ENCODE peak calls at places on chromosomes 4 and X, in eight cellular contexts. S is brain microvascular endothelial cell; F is GM12878; K is CD8-positive, alpha-beta T cell; H is neural progenitor cell; X is choroid plexus epithelial cell; E is heart right ventricle; P is kidney. J is an unnamed sample.
A peak's percentile ranks its signal among the peaks of the same experiment; 100 is the strongest.

GRCh38 chr4:15756361-15756861 is 21.7 kb upstream of the CD38 start:
- DNase-seq in S (peak; percentile 81), F (peak; percentile 66), K (peak; percentile 44), H (no peak), X (peak; percentile 73), E (no peak), P (no peak), J (peak; percentile 34)

GRCh38 chrX:15998350-15998749 is 125.0 kb upstream of the GRPR start:
- DNase-seq in S (no peak), F (no peak), K (no peak), H (no peak), X (no peak), E (no peak), P (no peak), J (no peak)

GRCh38 chrX:25016361-25016671 is 551 bp upstream of the ARX start:
- DNase-seq in S (no peak), F (no peak), K (no peak), H (peak; percentile 56), X (no peak), E (no peak), P (no peak), J (no peak)

GRCh38 chrX:45527834-45528233 is 327.2 kb upstream of the DIPK2B start:
- DNase-seq in S (no peak), F (no peak), K (no peak), H (no peak), X (no peak), E (no peak), P (no peak), J (peak; percentile 32)

GRCh38 chrX:26558719-26559386 is 342.9 kb downstream of the MAGEB5 start:
- DNase-seq in S (no peak), F (no peak), K (no peak), H (no peak), X (no peak), E (no peak), P (peak; percentile 61), J (no peak)

GRCh38 chrX:124393238-124393637 is 46.9 kb downstream of the SH2D1A start:
- DNase-seq in S (no peak), F (no peak), K (no peak), H (no peak), X (no peak), E (no peak), P (no peak), J (no peak)

GRCh38 chrX:110026099-110026844 is 23.4 kb downstream of the TMEM164 start:
- DNase-seq in S (no peak), F (no peak), K (no peak), H (peak; percentile 26), X (no peak), E (no peak), P (no peak), J (peak; percentile 51)

GRCh38 chrX:34365482-34365881 is 233.4 kb upstream of the FAM47A start:
- DNase-seq in S (peak; percentile 24), F (no peak), K (no peak), H (peak; percentile 45), X (peak; percentile 57), E (no peak), P (no peak), J (peak; percentile 59)

GRCh38 chr4:62470421-62470983 is 1270.4 kb downstream of the ADGRL3 start:
- DNase-seq in S (no peak), F (no peak), K (no peak), H (no peak), X (no peak), E (no peak), P (peak; percentile 32), J (no peak)

GRCh38 chrX:5775985-5776384 is 452.7 kb downstream of the NLGN4X start:
- DNase-seq in S (no peak), F (no peak), K (no peak), H (no peak), X (no peak), E (no peak), P (no peak), J (no peak)

GRCh38 chrX:97057349-97057909 is 173.7 kb downstream of the RPA4 start:
- DNase-seq in S (no peak), F (no peak), K (no peak), H (no peak), X (no peak), E (no peak), P (no peak), J (no peak)

GRCh38 chr4:109434007-109434792 is 585 bp downstream of the SEC24B start:
- DNase-seq in S (no peak), F (no peak), K (peak; percentile 3), H (peak; percentile 59), X (peak; percentile 33), E (peak; percentile 51), P (peak; percentile 85), J (peak; percentile 22)

GRCh38 chr4:175238827-175239517 is 320.8 kb downstream of the ADAM29 start:
- DNase-seq in S (no peak), F (no peak), K (no peak), H (no peak), X (no peak), E (no peak), P (no peak), J (no peak)

GRCh38 chrX:24561121-24561520 is 86.0 kb downstream of the PCYT1B start:
- DNase-seq in S (no peak), F (no peak), K (no peak), H (peak; percentile 31), X (peak; percentile 8), E (no peak), P (no peak), J (peak; percentile 16)

GRCh38 chrX:22135171-22135711 is 103.1 kb downstream of the PHEX start:
- DNase-seq in S (peak; percentile 20), F (no peak), K (no peak), H (no peak), X (peak; percentile 75), E (no peak), P (no peak), J (peak; percentile 67)

DNA sequence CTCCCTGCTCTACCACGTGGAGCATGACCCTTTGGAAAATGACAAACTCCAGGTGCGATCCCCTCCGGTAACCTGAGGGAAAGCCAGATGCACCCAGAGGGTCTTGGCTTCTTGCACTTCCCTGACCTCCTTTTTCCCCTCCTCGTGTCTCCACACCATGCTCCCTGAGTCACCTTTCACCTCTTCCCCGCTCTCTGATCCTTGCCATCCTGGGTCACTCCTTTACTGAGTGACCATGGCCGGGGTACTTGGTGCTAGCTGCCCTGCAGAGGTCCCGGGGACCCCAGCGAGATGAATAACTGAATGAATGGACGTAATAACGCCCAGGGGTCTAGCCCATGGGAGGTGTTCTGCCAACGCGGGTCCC is 401 bp upstream of the ZFP92 start:
- DNase-seq in S (no peak), F (no peak), K (no peak), H (no peak), X (no peak), E (no peak), P (no peak), J (no peak)
- H3K4me3 ChIP-seq in S (peak overlapping the region; percentile 15), F (no peak overlapping the region), K (peak overlapping the region; percentile 33), H (peak overlapping the region; percentile 38), X (peak overlapping the region; percentile 54), E (peak overlapping the region; percentile 46), P (no peak overlapping the region), J (no peak overlapping the region)

GRCh38 chrX:51182545-51182944 is 150.1 kb upstream of the NUDT10 start:
- DNase-seq in S (no peak), F (no peak), K (no peak), H (peak; percentile 33), X (no peak), E (no peak), P (no peak), J (no peak)
- TF ChIP-seq CTCF in S (no peak), F (no peak), K (no peak), H (peak; percentile 40), X (no peak), E (no peak), P (no peak), J (no peak)

GRCh38 chr4:108166441-108167315 is 2.1 kb downstream of the LEF1 start:
- DNase-seq in S (no peak), F (no peak), K (peak; percentile 51), H (peak; percentile 85), X (no peak), E (no peak), P (peak; percentile 77), J (no peak)

GRCh38 chr4:108165601-108166000 is 3.1 kb downstream of the LEF1 start:
- DNase-seq in S (no peak), F (no peak), K (no peak), H (no peak), X (no peak), E (no peak), P (no peak), J (no peak)

GRCh38 chr4:108168213-108168671 is 490 bp downstream of the LEF1 start:
- DNase-seq in S (no peak), F (no peak), K (no peak), H (no peak), X (peak; percentile 47), E (no peak), P (no peak), J (peak; percentile 32)

GRCh38 chr4:108163352-108163751 is 5.4 kb downstream of the LEF1 start:
- DNase-seq in S (no peak), F (no peak), K (no peak), H (no peak), X (no peak), E (no peak), P (no peak), J (no peak)

DNA sequence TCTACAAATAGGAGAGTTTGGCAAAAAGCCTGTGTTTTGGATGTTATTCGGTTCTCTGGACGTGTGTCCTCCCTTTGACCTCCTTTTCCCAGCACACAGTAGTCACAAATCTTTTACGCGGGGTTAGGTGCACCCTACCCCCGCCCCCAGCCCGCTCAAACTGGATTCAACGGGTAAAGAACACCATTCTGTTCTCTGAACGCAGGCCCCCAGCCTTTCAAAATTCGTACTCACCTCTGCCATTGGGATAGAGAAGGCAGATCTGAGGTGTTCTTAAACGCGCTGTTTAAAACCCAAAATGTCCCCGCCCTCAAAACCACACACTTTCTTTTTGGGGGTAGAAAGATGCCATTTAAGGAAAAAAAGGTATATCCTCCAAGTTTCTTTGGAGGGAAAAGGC is 2.7 kb downstream of the LEF1 start:
- DNase-seq in S (no peak), F (no peak), K (peak; percentile 30), H (peak; percentile 32), X (no peak), E (no peak), P (no peak), J (no peak)
- H3K4me3 ChIP-seq in S (peak overlapping the region; percentile 66), F (peak overlapping the region; percentile 20), K (peak overlapping the region; percentile 73), H (peak overlapping the region; percentile 71), X (no peak overlapping the region), E (no peak overlapping the region), P (no peak overlapping the region), J (no peak overlapping the region)

GRCh38 chr4:186726440-186727148 is 2.9 kb upstream of the FAT1 start:
- DNase-seq in S (peak; percentile 79), F (no peak), K (no peak), H (peak; percentile 93), X (peak; percentile 83), E (peak; percentile 75), P (peak; percentile 89), J (peak; percentile 76)
- TF ChIP-seq CTCF in S (no peak), F (no peak), K (no peak), H (peak; percentile 22), X (no peak), E (no peak), P (no peak), J (no peak)

DNA sequence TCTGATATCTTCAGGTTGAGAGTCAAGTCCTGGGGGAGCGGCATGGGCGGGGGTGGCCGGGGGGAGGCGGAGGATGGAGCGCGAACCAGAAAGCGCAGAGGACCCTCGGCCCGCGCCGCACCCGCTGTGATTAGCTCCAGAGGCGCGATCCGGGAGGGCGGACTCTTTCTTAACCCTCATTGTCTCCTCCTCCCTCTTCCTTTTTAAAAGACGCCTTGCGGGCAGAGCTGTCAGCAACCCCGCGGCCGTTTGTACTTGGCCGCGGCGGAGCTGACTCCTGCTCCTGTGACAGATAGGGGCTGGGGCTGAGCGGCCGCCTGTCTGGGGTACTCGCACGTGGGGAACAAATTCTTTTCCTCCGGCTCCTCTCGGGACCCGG is at the start of gene SHISA3:
- DNase-seq in S (no peak), F (no peak), K (no peak), H (peak; percentile 69), X (no peak), E (peak; percentile 37), P (peak; percentile 89), J (peak; percentile 60)
- H3K4me3 ChIP-seq in S (peak within 1 kb of the TSS; percentile 47), F (peak within 1 kb of the TSS; percentile 83), K (peak within 1 kb of the TSS; percentile 59), H (peak within 1 kb of the TSS; percentile 61), X (peak within 1 kb of the TSS; percentile 30), E (peak within 1 kb of the TSS; percentile 64), P (peak within 1 kb of the TSS; percentile 71), J (peak within 1 kb of the TSS; percentile 60)

J was measured in cardiac fibroblast.